ENCODE peak calls at places on chromosomes 11 and 22, in nine cellular contexts. One of them, this sample, is unnamed.

GRCh38 chr11:124951341-124951740 is 2.7 kb upstream of the CCDC15 start:
- DNase-seq in stromal cell of bone marrow: no peak
- DNase-seq in stomach: no peak
- DNase-seq in central memory CD4-positive, alpha-beta T cell: no peak
- DNase-seq in effector memory CD8-positive, alpha-beta T cell: no peak
- DNase-seq in posterior vena cava: no peak
- DNase-seq in fibroblast of pulmonary artery: no peak
- DNase-seq in stimulated activated CD4-positive, alpha-beta T cell treated with anti-CD3 and anti-CD28 coated beads, Interleukin-1b, Interleukin-23, amount 100 ng/mL, for 48 hours: no peak
- DNase-seq in fibroblast of mammary gland: no peak
- DNase-seq in this sample: no peak

GRCh38 chr11:11977206-11977938 is 31.1 kb downstream of the DKK3 start:
- DNase-seq in stromal cell of bone marrow: peak; percentile 81
- DNase-seq in stomach: peak; percentile 74
- DNase-seq in central memory CD4-positive, alpha-beta T cell: no peak
- DNase-seq in effector memory CD8-positive, alpha-beta T cell: no peak
- DNase-seq in posterior vena cava: peak; percentile 93
- DNase-seq in fibroblast of pulmonary artery: peak; percentile 94
- DNase-seq in stimulated activated CD4-positive, alpha-beta T cell treated with anti-CD3 and anti-CD28 coated beads, Interleukin-1b, Interleukin-23, amount 100 ng/mL, for 48 hours: no peak
- DNase-seq in fibroblast of mammary gland: peak; percentile 93
- DNase-seq in this sample: no peak

GRCh38 chr11:69010361-69010891 is 2.6 kb downstream of the MRGPRF start:
- DNase-seq in stromal cell of bone marrow: no peak
- DNase-seq in stomach: no peak
- DNase-seq in central memory CD4-positive, alpha-beta T cell: no peak
- DNase-seq in effector memory CD8-positive, alpha-beta T cell: no peak
- DNase-seq in posterior vena cava: peak; percentile 83
- DNase-seq in fibroblast of pulmonary artery: no peak
- DNase-seq in stimulated activated CD4-positive, alpha-beta T cell treated with anti-CD3 and anti-CD28 coated beads, Interleukin-1b, Interleukin-23, amount 100 ng/mL, for 48 hours: no peak
- DNase-seq in fibroblast of mammary gland: no peak
- DNase-seq in this sample: no peak

GRCh38 chr11:61098778-61099177 is 3.5 kb upstream of the CD5 start:
- DNase-seq in stromal cell of bone marrow: no peak
- DNase-seq in stomach: no peak
- DNase-seq in central memory CD4-positive, alpha-beta T cell: no peak
- DNase-seq in effector memory CD8-positive, alpha-beta T cell: no peak
- DNase-seq in posterior vena cava: peak; percentile 24
- DNase-seq in fibroblast of pulmonary artery: no peak
- DNase-seq in stimulated activated CD4-positive, alpha-beta T cell treated with anti-CD3 and anti-CD28 coated beads, Interleukin-1b, Interleukin-23, amount 100 ng/mL, for 48 hours: no peak
- DNase-seq in fibroblast of mammary gland: no peak
- DNase-seq in this sample: no peak

GRCh38 chr22:23774922-23775436 is 2.3 kb downstream of the MMP11 start:
- DNase-seq in stromal cell of bone marrow: no peak
- DNase-seq in stomach: no peak
- DNase-seq in central memory CD4-positive, alpha-beta T cell: no peak
- DNase-seq in effector memory CD8-positive, alpha-beta T cell: no peak
- DNase-seq in posterior vena cava: peak; percentile 85
- DNase-seq in fibroblast of pulmonary artery: peak; percentile 41
- DNase-seq in stimulated activated CD4-positive, alpha-beta T cell treated with anti-CD3 and anti-CD28 coated beads, Interleukin-1b, Interleukin-23, amount 100 ng/mL, for 48 hours: no peak
- DNase-seq in fibroblast of mammary gland: peak; percentile 43
- DNase-seq in this sample: no peak

GRCh38 chr22:41927813-41928212 is 1.2 kb upstream of the TNFRSF13C start:
- DNase-seq in stromal cell of bone marrow: no peak
- DNase-seq in stomach: no peak
- DNase-seq in central memory CD4-positive, alpha-beta T cell: no peak
- DNase-seq in effector memory CD8-positive, alpha-beta T cell: no peak
- DNase-seq in posterior vena cava: no peak
- DNase-seq in fibroblast of pulmonary artery: no peak
- DNase-seq in stimulated activated CD4-positive, alpha-beta T cell treated with anti-CD3 and anti-CD28 coated beads, Interleukin-1b, Interleukin-23, amount 100 ng/mL, for 48 hours: no peak
- DNase-seq in fibroblast of mammary gland: no peak
- DNase-seq in this sample: no peak

GRCh38 chr11:19076744-19077589 is 16.4 kb upstream of the MRGPRX2 start:
- DNase-seq in stromal cell of bone marrow: no peak
- DNase-seq in stomach: peak; percentile 70
- DNase-seq in central memory CD4-positive, alpha-beta T cell: peak; percentile 23
- DNase-seq in effector memory CD8-positive, alpha-beta T cell: peak; percentile 71
- DNase-seq in posterior vena cava: peak; percentile 84
- DNase-seq in fibroblast of pulmonary artery: peak; percentile 57
- DNase-seq in stimulated activated CD4-positive, alpha-beta T cell treated with anti-CD3 and anti-CD28 coated beads, Interleukin-1b, Interleukin-23, amount 100 ng/mL, for 48 hours: peak; percentile 57
- DNase-seq in fibroblast of mammary gland: peak; percentile 37
- DNase-seq in this sample: peak; percentile 54

GRCh38 chr11:69377953-69378302 is 84.0 kb downstream of the MYEOV start:
- DNase-seq in stromal cell of bone marrow: no peak
- DNase-seq in stomach: no peak
- DNase-seq in central memory CD4-positive, alpha-beta T cell: no peak
- DNase-seq in effector memory CD8-positive, alpha-beta T cell: no peak
- DNase-seq in posterior vena cava: no peak
- DNase-seq in fibroblast of pulmonary artery: no peak
- DNase-seq in stimulated activated CD4-positive, alpha-beta T cell treated with anti-CD3 and anti-CD28 coated beads, Interleukin-1b, Interleukin-23, amount 100 ng/mL, for 48 hours: no peak
- DNase-seq in fibroblast of mammary gland: no peak
- DNase-seq in this sample: no peak

GRCh38 chr11:133361689-133361994 is 170.7 kb downstream of the OPCML start:
- DNase-seq in stromal cell of bone marrow: no peak
- DNase-seq in stomach: no peak
- DNase-seq in central memory CD4-positive, alpha-beta T cell: no peak
- DNase-seq in effector memory CD8-positive, alpha-beta T cell: no peak
- DNase-seq in posterior vena cava: no peak
- DNase-seq in fibroblast of pulmonary artery: no peak
- DNase-seq in stimulated activated CD4-positive, alpha-beta T cell treated with anti-CD3 and anti-CD28 coated beads, Interleukin-1b, Interleukin-23, amount 100 ng/mL, for 48 hours: no peak
- DNase-seq in fibroblast of mammary gland: no peak
- DNase-seq in this sample: no peak

GRCh38 chr11:44574620-44575287 is 9.3 kb downstream of the CD82 start:
- DNase-seq in stromal cell of bone marrow: peak; percentile 87
- DNase-seq in stomach: peak; percentile 53
- DNase-seq in central memory CD4-positive, alpha-beta T cell: peak; percentile 49
- DNase-seq in effector memory CD8-positive, alpha-beta T cell: peak; percentile 23
- DNase-seq in posterior vena cava: no peak
- DNase-seq in fibroblast of pulmonary artery: peak; percentile 93
- DNase-seq in stimulated activated CD4-positive, alpha-beta T cell treated with anti-CD3 and anti-CD28 coated beads, Interleukin-1b, Interleukin-23, amount 100 ng/mL, for 48 hours: peak; percentile 47
- DNase-seq in fibroblast of mammary gland: peak; percentile 95
- DNase-seq in this sample: peak; percentile 33

GRCh38 chr11:58805065-58805464 is 39.4 kb downstream of the GLYATL2 start:
- DNase-seq in stromal cell of bone marrow: no peak
- DNase-seq in stomach: no peak
- DNase-seq in central memory CD4-positive, alpha-beta T cell: no peak
- DNase-seq in effector memory CD8-positive, alpha-beta T cell: no peak
- DNase-seq in posterior vena cava: no peak
- DNase-seq in fibroblast of pulmonary artery: no peak
- DNase-seq in stimulated activated CD4-positive, alpha-beta T cell treated with anti-CD3 and anti-CD28 coated beads, Interleukin-1b, Interleukin-23, amount 100 ng/mL, for 48 hours: no peak
- DNase-seq in fibroblast of mammary gland: peak; percentile 33
- DNase-seq in this sample: no peak

GRCh38 chr11:15903246-15903645 is 453.1 kb downstream of the SOX6 start:
- DNase-seq in stromal cell of bone marrow: no peak
- DNase-seq in stomach: no peak
- DNase-seq in central memory CD4-positive, alpha-beta T cell: no peak
- DNase-seq in effector memory CD8-positive, alpha-beta T cell: no peak
- DNase-seq in posterior vena cava: no peak
- DNase-seq in fibroblast of pulmonary artery: no peak
- DNase-seq in stimulated activated CD4-positive, alpha-beta T cell treated with anti-CD3 and anti-CD28 coated beads, Interleukin-1b, Interleukin-23, amount 100 ng/mL, for 48 hours: no peak
- DNase-seq in fibroblast of mammary gland: no peak
- DNase-seq in this sample: no peak

GRCh38 chr11:19367051-19367709 is 126.4 kb upstream of the E2F8 start:
- DNase-seq in stromal cell of bone marrow: peak; percentile 55
- DNase-seq in stomach: no peak
- DNase-seq in central memory CD4-positive, alpha-beta T cell: no peak
- DNase-seq in effector memory CD8-positive, alpha-beta T cell: no peak
- DNase-seq in posterior vena cava: no peak
- DNase-seq in fibroblast of pulmonary artery: peak; percentile 73
- DNase-seq in stimulated activated CD4-positive, alpha-beta T cell treated with anti-CD3 and anti-CD28 coated beads, Interleukin-1b, Interleukin-23, amount 100 ng/mL, for 48 hours: no peak
- DNase-seq in fibroblast of mammary gland: peak; percentile 97
- DNase-seq in this sample: no peak

GRCh38 chr22:42910221-42910942 is 53.3 kb upstream of the ARFGAP3 start:
- DNase-seq in stromal cell of bone marrow: no peak
- DNase-seq in stomach: no peak
- DNase-seq in central memory CD4-positive, alpha-beta T cell: no peak
- DNase-seq in effector memory CD8-positive, alpha-beta T cell: no peak
- DNase-seq in posterior vena cava: no peak
- DNase-seq in fibroblast of pulmonary artery: no peak
- DNase-seq in stimulated activated CD4-positive, alpha-beta T cell treated with anti-CD3 and anti-CD28 coated beads, Interleukin-1b, Interleukin-23, amount 100 ng/mL, for 48 hours: no peak
- DNase-seq in fibroblast of mammary gland: no peak
- DNase-seq in this sample: no peak

GRCh38 chr11:117745346-117745745 is 51.7 kb downstream of the DSCAML1 start:
- DNase-seq in stromal cell of bone marrow: no peak
- DNase-seq in stomach: no peak
- DNase-seq in central memory CD4-positive, alpha-beta T cell: no peak
- DNase-seq in effector memory CD8-positive, alpha-beta T cell: no peak
- DNase-seq in posterior vena cava: no peak
- DNase-seq in fibroblast of pulmonary artery: no peak
- DNase-seq in stimulated activated CD4-positive, alpha-beta T cell treated with anti-CD3 and anti-CD28 coated beads, Interleukin-1b, Interleukin-23, amount 100 ng/mL, for 48 hours: no peak
- DNase-seq in fibroblast of mammary gland: no peak
- DNase-seq in this sample: no peak

GRCh38 chr11:10750838-10751580 is at the start of gene CTR9:
- DNase-seq in stromal cell of bone marrow: peak; percentile 83
- DNase-seq in stomach: peak; percentile 94
- DNase-seq in central memory CD4-positive, alpha-beta T cell: peak; percentile 89
- DNase-seq in effector memory CD8-positive, alpha-beta T cell: peak; percentile 88
- DNase-seq in posterior vena cava: peak; percentile 98
- DNase-seq in fibroblast of pulmonary artery: peak; percentile 93
- DNase-seq in stimulated activated CD4-positive, alpha-beta T cell treated with anti-CD3 and anti-CD28 coated beads, Interleukin-1b, Interleukin-23, amount 100 ng/mL, for 48 hours: peak; percentile 95
- DNase-seq in fibroblast of mammary gland: peak; percentile 92
- DNase-seq in this sample: peak; percentile 91

This sample was measured in CD4-positive, alpha-beta memory T cell.